ENCODE peak calls at places on chromosomes 13 and 19, in ten cellular contexts. One of them, this sample, is unnamed.

GRCh38 chr13:27053902-27054595 is 117.6 kb downstream of the USP12 start:
- DNase-seq in breast epithelium: no peak
- DNase-seq in IMR-90: peak; percentile 88
- DNase-seq in Peyer's patch: no peak
- DNase-seq in spleen: no peak
- DNase-seq in uterus: no peak
- DNase-seq in A549: no peak
- DNase-seq in transverse colon: no peak
- DNase-seq in body of pancreas: no peak
- DNase-seq in adrenal gland: no peak
- DNase-seq in this sample: no peak

GRCh38 chr19:5128251-5128931 is 159.5 kb downstream of the KDM4B start:
- DNase-seq in IMR-90: peak; percentile 75
- DNase-seq in A549: no peak
- DNase-seq in body of pancreas: peak; percentile 93
- DNase-seq in transverse colon: no peak
- DNase-seq in Peyer's patch: no peak
- DNase-seq in spleen: no peak
- DNase-seq in adrenal gland: peak; percentile 88
- DNase-seq in uterus: peak; percentile 67
- DNase-seq in breast epithelium: no peak
- DNase-seq in this sample: no peak

GRCh38 chr13:68390987-68391386 is 1160.9 kb upstream of the PCDH9 start:
- DNase-seq in transverse colon: no peak
- DNase-seq in A549: no peak
- DNase-seq in Peyer's patch: no peak
- DNase-seq in breast epithelium: no peak
- DNase-seq in spleen: no peak
- DNase-seq in body of pancreas: no peak
- DNase-seq in uterus: no peak
- DNase-seq in IMR-90: no peak
- DNase-seq in adrenal gland: no peak
- DNase-seq in this sample: no peak

GRCh38 chr19:23978068-23978467 is 63.4 kb downstream of the ZNF726 start:
- DNase-seq in IMR-90: no peak
- DNase-seq in uterus: no peak
- DNase-seq in adrenal gland: no peak
- DNase-seq in Peyer's patch: no peak
- DNase-seq in spleen: no peak
- DNase-seq in transverse colon: no peak
- DNase-seq in body of pancreas: no peak
- DNase-seq in breast epithelium: no peak
- DNase-seq in A549: no peak
- DNase-seq in this sample: no peak

GRCh38 chr19:13212759-13213330 is 62.6 kb downstream of the IER2 start:
- DNase-seq in uterus: no peak
- DNase-seq in adrenal gland: peak; percentile 46
- DNase-seq in Peyer's patch: peak; percentile 75
- DNase-seq in transverse colon: peak; percentile 80
- DNase-seq in body of pancreas: peak; percentile 59
- DNase-seq in A549: peak; percentile 51
- DNase-seq in spleen: peak; percentile 94
- DNase-seq in breast epithelium: peak; percentile 30
- DNase-seq in IMR-90: peak; percentile 43
- DNase-seq in this sample: peak; percentile 51

GRCh38 chr13:41061914-41062837 is 867 bp downstream of the WBP4 start:
- DNase-seq in Peyer's patch: no peak
- DNase-seq in IMR-90: peak; percentile 64
- DNase-seq in transverse colon: no peak
- DNase-seq in spleen: no peak
- DNase-seq in A549: peak; percentile 36
- DNase-seq in breast epithelium: no peak
- DNase-seq in body of pancreas: no peak
- DNase-seq in uterus: no peak
- DNase-seq in adrenal gland: no peak
- DNase-seq in this sample: no peak

GRCh38 chr19:16463991-16464575 is 7.7 kb downstream of the EPS15L1 start:
- DNase-seq in Peyer's patch: no peak
- DNase-seq in body of pancreas: no peak
- DNase-seq in breast epithelium: no peak
- DNase-seq in A549: no peak
- DNase-seq in transverse colon: no peak
- DNase-seq in spleen: no peak
- DNase-seq in IMR-90: peak; percentile 64
- DNase-seq in adrenal gland: peak; percentile 72
- DNase-seq in uterus: no peak
- DNase-seq in this sample: no peak

GRCh38 chr19:56959211-56959610 is 118.7 kb upstream of the PEG3 start:
- DNase-seq in uterus: no peak
- DNase-seq in A549: no peak
- DNase-seq in adrenal gland: no peak
- DNase-seq in transverse colon: no peak
- DNase-seq in body of pancreas: no peak
- DNase-seq in IMR-90: no peak
- DNase-seq in breast epithelium: no peak
- DNase-seq in Peyer's patch: no peak
- DNase-seq in spleen: no peak
- DNase-seq in this sample: no peak

GRCh38 chr19:3171894-3172679 is 6.5 kb upstream of the S1PR4 start:
- DNase-seq in adrenal gland: no peak
- DNase-seq in IMR-90: no peak
- DNase-seq in Peyer's patch: no peak
- DNase-seq in transverse colon: no peak
- DNase-seq in A549: no peak
- DNase-seq in uterus: no peak
- DNase-seq in breast epithelium: no peak
- DNase-seq in body of pancreas: no peak
- DNase-seq in spleen: no peak
- DNase-seq in this sample: no peak

GRCh38 chr13:31044658-31045620 is 112.5 kb downstream of the TEX26 start:
- DNase-seq in spleen: no peak
- DNase-seq in breast epithelium: no peak
- DNase-seq in uterus: no peak
- DNase-seq in body of pancreas: no peak
- DNase-seq in transverse colon: no peak
- DNase-seq in adrenal gland: no peak
- DNase-seq in Peyer's patch: no peak
- DNase-seq in IMR-90: no peak
- DNase-seq in A549: no peak
- DNase-seq in this sample: no peak

GRCh38 chr19:53463263-53463662 is 4.3 kb upstream of the ZNF813 start:
- DNase-seq in breast epithelium: peak; percentile 26
- DNase-seq in IMR-90: peak; percentile 6
- DNase-seq in transverse colon: peak; percentile 15
- DNase-seq in adrenal gland: peak; percentile 63
- DNase-seq in Peyer's patch: no peak
- DNase-seq in spleen: no peak
- DNase-seq in uterus: peak; percentile 67
- DNase-seq in A549: no peak
- DNase-seq in body of pancreas: peak; percentile 7
- DNase-seq in this sample: peak; percentile 73

GRCh38 chr19:5586300-5587070 is 18.7 kb upstream of the TINCR start:
- DNase-seq in transverse colon: no peak
- DNase-seq in adrenal gland: no peak
- DNase-seq in A549: no peak
- DNase-seq in Peyer's patch: no peak
- DNase-seq in spleen: no peak
- DNase-seq in breast epithelium: no peak
- DNase-seq in body of pancreas: no peak
- DNase-seq in uterus: no peak
- DNase-seq in IMR-90: no peak
- DNase-seq in this sample: no peak

GRCh38 chr19:15424121-15424520 is 5.3 kb upstream of the AKAP8L start:
- DNase-seq in adrenal gland: no peak
- DNase-seq in body of pancreas: no peak
- DNase-seq in uterus: no peak
- DNase-seq in breast epithelium: no peak
- DNase-seq in A549: no peak
- DNase-seq in Peyer's patch: no peak
- DNase-seq in IMR-90: no peak
- DNase-seq in spleen: no peak
- DNase-seq in transverse colon: no peak
- DNase-seq in this sample: peak; percentile 25
- H3K4me3 ChIP-seq in adrenal gland: no peak overlapping the region
- H3K4me3 ChIP-seq in body of pancreas: no peak overlapping the region
- H3K4me3 ChIP-seq in uterus: no peak overlapping the region
- H3K4me3 ChIP-seq in breast epithelium: no peak overlapping the region
- H3K4me3 ChIP-seq in A549: no peak overlapping the region
- H3K4me3 ChIP-seq in Peyer's patch: no peak overlapping the region
- H3K4me3 ChIP-seq in IMR-90: no peak overlapping the region
- H3K4me3 ChIP-seq in spleen: no peak overlapping the region
- H3K4me3 ChIP-seq in transverse colon: no peak overlapping the region
- H3K4me3 ChIP-seq in this sample: no peak overlapping the region

GRCh38 chr19:39211731-39212376 is 7.8 kb upstream of the SYCN start:
- DNase-seq in IMR-90: no peak
- DNase-seq in uterus: no peak
- DNase-seq in breast epithelium: no peak
- DNase-seq in spleen: no peak
- DNase-seq in adrenal gland: no peak
- DNase-seq in A549: no peak
- DNase-seq in Peyer's patch: no peak
- DNase-seq in transverse colon: no peak
- DNase-seq in body of pancreas: no peak
- DNase-seq in this sample: no peak

GRCh38 chr19:39209196-39209595 is 5.1 kb upstream of the SYCN start:
- DNase-seq in body of pancreas: peak; percentile 55
- DNase-seq in adrenal gland: no peak
- DNase-seq in IMR-90: no peak
- DNase-seq in spleen: no peak
- DNase-seq in breast epithelium: no peak
- DNase-seq in A549: no peak
- DNase-seq in uterus: no peak
- DNase-seq in Peyer's patch: no peak
- DNase-seq in transverse colon: no peak
- DNase-seq in this sample: no peak

GRCh38 chr19:39208175-39208795 is 4.2 kb upstream of the SYCN start:
- DNase-seq in adrenal gland: no peak
- DNase-seq in uterus: no peak
- DNase-seq in body of pancreas: peak; percentile 74
- DNase-seq in IMR-90: no peak
- DNase-seq in breast epithelium: no peak
- DNase-seq in transverse colon: no peak
- DNase-seq in Peyer's patch: no peak
- DNase-seq in A549: no peak
- DNase-seq in spleen: no peak
- DNase-seq in this sample: no peak

GRCh38 chr19:39217094-39217493 is 13.0 kb upstream of the SYCN start:
- DNase-seq in IMR-90: no peak
- DNase-seq in A549: no peak
- DNase-seq in breast epithelium: no peak
- DNase-seq in spleen: no peak
- DNase-seq in transverse colon: no peak
- DNase-seq in uterus: no peak
- DNase-seq in body of pancreas: no peak
- DNase-seq in Peyer's patch: no peak
- DNase-seq in adrenal gland: no peak
- DNase-seq in this sample: no peak

GRCh38 chr19:39212377-39212742 is 8.3 kb upstream of the SYCN start:
- DNase-seq in Peyer's patch: peak; percentile 36
- DNase-seq in adrenal gland: no peak
- DNase-seq in A549: no peak
- DNase-seq in uterus: no peak
- DNase-seq in body of pancreas: peak; percentile 28
- DNase-seq in transverse colon: peak; percentile 26
- DNase-seq in IMR-90: no peak
- DNase-seq in spleen: peak; percentile 77
- DNase-seq in breast epithelium: no peak
- DNase-seq in this sample: no peak
- TF ChIP-seq CTCF in Peyer's patch: no peak
- TF ChIP-seq CTCF in adrenal gland: peak; percentile 21
- TF ChIP-seq CTCF in A549: peak; percentile 84
- TF ChIP-seq CTCF in uterus: peak; percentile 24
- TF ChIP-seq CTCF in body of pancreas: no peak
- TF ChIP-seq CTCF in transverse colon: no peak
- TF ChIP-seq CTCF in IMR-90: peak; percentile 32
- TF ChIP-seq CTCF in spleen: peak; percentile 19
- TF ChIP-seq CTCF in breast epithelium: no peak
- TF ChIP-seq CTCF in this sample: no peak

DNA sequence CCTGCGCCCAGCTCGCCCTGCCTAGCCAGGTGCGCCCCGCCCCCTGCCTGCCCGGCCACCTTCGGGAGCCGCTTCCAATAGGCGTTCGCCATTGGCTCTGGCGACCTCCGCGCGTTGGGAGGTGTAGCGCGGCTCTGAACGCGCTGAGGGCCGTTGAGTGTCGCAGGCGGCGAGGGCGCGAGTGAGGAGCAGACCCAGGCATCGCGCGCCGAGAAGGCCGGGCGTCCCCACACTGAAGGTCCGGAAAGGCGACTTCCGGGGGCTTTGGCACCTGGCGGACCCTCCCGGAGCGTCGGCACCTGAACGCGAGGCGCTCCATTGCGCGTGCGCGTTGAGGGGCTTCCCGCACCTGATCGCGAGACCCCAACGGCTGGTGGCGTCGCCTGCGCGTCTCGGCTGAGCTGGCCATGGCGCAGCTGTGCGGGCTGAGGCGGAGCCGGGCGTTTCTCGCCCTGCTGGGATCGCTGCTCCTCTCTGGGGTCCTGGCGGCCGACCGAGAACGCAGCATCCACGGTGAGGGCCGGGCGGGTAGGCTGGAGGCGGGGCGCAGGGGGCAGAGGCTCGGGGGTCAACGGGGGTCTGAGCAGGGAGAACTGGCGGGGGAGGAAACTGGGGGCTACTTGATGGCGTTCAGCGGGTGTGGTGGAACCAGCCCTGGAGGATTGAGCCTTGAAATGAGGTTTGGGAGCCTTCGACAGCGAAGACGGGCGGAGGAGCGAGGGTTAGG is at the start of gene SPINT2:
- DNase-seq in A549: peak; percentile 84
- DNase-seq in Peyer's patch: no peak
- DNase-seq in body of pancreas: no peak
- DNase-seq in uterus: no peak
- DNase-seq in IMR-90: no peak
- DNase-seq in transverse colon: no peak
- DNase-seq in breast epithelium: no peak
- DNase-seq in adrenal gland: peak; percentile 44
- DNase-seq in spleen: peak; percentile 93
- DNase-seq in this sample: no peak
- TF ChIP-seq POLR2A in A549: peak; percentile 49
- TF ChIP-seq POLR2A in Peyer's patch: peak; percentile 99
- TF ChIP-seq POLR2A in body of pancreas: peak; percentile 97
- TF ChIP-seq POLR2A in uterus: no peak
- TF ChIP-seq POLR2A in IMR-90: no peak
- TF ChIP-seq POLR2A in transverse colon: peak; percentile 98
- TF ChIP-seq POLR2A in breast epithelium: peak; percentile 80
- TF ChIP-seq POLR2A in adrenal gland: peak; percentile 6
- TF ChIP-seq POLR2A in spleen: no peak
- TF ChIP-seq POLR2A in this sample: no peak

DNA sequence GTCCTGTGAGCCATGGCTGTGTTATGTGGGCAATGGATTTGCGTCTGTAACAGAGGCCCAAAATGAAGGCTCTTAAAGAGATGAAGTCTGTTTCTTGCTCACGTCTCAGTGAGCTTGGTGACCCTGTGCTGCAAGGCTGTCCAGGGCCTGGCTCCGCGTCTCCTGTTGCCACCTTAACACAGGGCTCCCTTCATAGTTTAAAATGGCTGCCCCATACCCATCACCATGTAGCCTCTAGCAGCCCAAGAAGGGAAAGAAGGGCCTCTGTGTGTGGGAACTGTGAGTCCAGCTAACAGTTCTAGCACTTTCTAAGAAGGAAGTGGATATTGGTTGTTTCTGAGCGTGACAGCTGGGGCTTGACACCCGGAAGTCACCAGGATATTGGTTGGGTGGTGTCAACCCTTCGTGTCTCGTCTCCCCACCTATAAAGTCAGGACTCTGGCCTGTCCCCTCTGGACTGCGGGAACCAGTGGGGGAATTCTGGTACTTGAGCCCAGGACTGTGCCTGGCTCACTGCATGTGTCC is 20.9 kb downstream of the TMED1 start:
- DNase-seq in IMR-90: no peak
- DNase-seq in A549: no peak
- DNase-seq in breast epithelium: no peak
- DNase-seq in adrenal gland: no peak
- DNase-seq in body of pancreas: no peak
- DNase-seq in Peyer's patch: no peak
- DNase-seq in uterus: no peak
- DNase-seq in spleen: no peak
- DNase-seq in transverse colon: no peak
- DNase-seq in this sample: no peak
- H3K4me3 ChIP-seq in IMR-90: no peak overlapping the region
- H3K4me3 ChIP-seq in A549: no peak overlapping the region
- H3K4me3 ChIP-seq in breast epithelium: peak overlapping the region; percentile 68
- H3K4me3 ChIP-seq in adrenal gland: no peak overlapping the region
- H3K4me3 ChIP-seq in body of pancreas: no peak overlapping the region
- H3K4me3 ChIP-seq in Peyer's patch: no peak overlapping the region
- H3K4me3 ChIP-seq in uterus: no peak overlapping the region
- H3K4me3 ChIP-seq in spleen: no peak overlapping the region
- H3K4me3 ChIP-seq in transverse colon: no peak overlapping the region
- H3K4me3 ChIP-seq in this sample: no peak overlapping the region

This sample was measured in heart left ventricle.